ENCODE peak calls at places on chromosomes 6 and 20, in four cellular contexts. H is hepatocyte; Y is fibroblast of lung; A is CD8-positive, alpha-beta T cell. B is an unnamed sample.

GRCh38 chr6:51336185-51336584 is 517.5 kb downstream of the TFAP2B start:
- DNase-seq in Y (no peak), A (no peak), H (no peak), B (no peak)

GRCh38 chr6:124812067-124812466 is 150.2 kb upstream of the RNF217 start:
- DNase-seq in H (peak), A (no peak), Y (no peak), B (no peak)

GRCh38 chr6:166989427-166990034 is 9.7 kb upstream of the CEP43 start:
- DNase-seq in Y (peak), H (peak), A (peak), B (no peak)

GRCh38 chr6:97440590-97441176 is 157.7 kb upstream of the MMS22L start:
- DNase-seq in H (peak), Y (peak), A (no peak), B (peak)

GRCh38 chr6:111254779-111255166 is 167.5 kb downstream of the SLC16A10 start:
- DNase-seq in H (no peak), Y (no peak), A (no peak), B (no peak)

GRCh38 chr20:52083627-52084232 is 107.8 kb downstream of the ZFP64 start:
- DNase-seq in A (peak), H (peak), Y (peak), B (peak)

GRCh38 chr6:133756046-133756445 is 132.9 kb upstream of the TCF21 start:
- DNase-seq in A (no peak), H (no peak), Y (peak), B (no peak)

GRCh38 chr6:16840291-16840690 is 79.0 kb upstream of the ATXN1 start:
- DNase-seq in H (no peak), Y (no peak), A (no peak), B (no peak)

GRCh38 chr20:34680586-34680985 is 3.7 kb upstream of the PIGU start:
- DNase-seq in H (no peak), A (no peak), Y (no peak), B (no peak)

GRCh38 chr6:96391776-96392175 is 129.8 kb upstream of the UFL1 start:
- DNase-seq in Y (peak), H (peak), A (no peak), B (peak)

GRCh38 chr6:126017668-126018067 is 31.3 kb downstream of the TRMT11 start:
- DNase-seq in H (no peak), A (no peak), Y (no peak), B (no peak)

GRCh38 chr6:32941412-32941784 is 570 bp upstream of the HLA-DMB start:
- DNase-seq in Y (no peak), H (no peak), A (peak), B (no peak)

GRCh38 chr6:13470240-13471140 is 16.9 kb downstream of the GFOD1 start:
- DNase-seq in Y (no peak), H (no peak), A (no peak), B (peak)

GRCh38 chr6:1322725-1323219 is 10.9 kb downstream of the FOXQ1 start:
- DNase-seq in Y (peak), A (no peak), H (peak), B (no peak)

GRCh38 chr20:46784450-46785127 is 75.1 kb downstream of the SLC2A10 start:
- DNase-seq in H (no peak), A (no peak), Y (peak), B (no peak)

GRCh38 chr6:44829811-44830210 is 442.3 kb downstream of the CDC5L start:
- DNase-seq in Y (no peak), H (no peak), A (no peak), B (no peak)

GRCh38 chr6:56643379-56644089 is 845 bp upstream of the DST start:
- DNase-seq in A (no peak), Y (no peak), H (no peak), B (no peak)

GRCh38 chr6:81938991-81939773 is 186.7 kb upstream of the TENT5A start:
- DNase-seq in Y (peak), A (no peak), H (no peak), B (no peak)

GRCh38 chr6:169233832-169234231 is 19.8 kb downstream of the THBS2 start:
- DNase-seq in H (no peak), A (no peak), Y (no peak), B (no peak)

GRCh38 chr6:134416501-134417154 is 98.7 kb upstream of the SGK1 start:
- DNase-seq in A (no peak), H (no peak), Y (peak), B (no peak)

GRCh38 chr6:164455835-164456234 is 853.6 kb downstream of the C6orf118 start:
- DNase-seq in H (no peak), A (no peak), Y (no peak), B (no peak)

GRCh38 chr6:27157461-27158315 is 89.8 kb upstream of the PRSS16 start:
- DNase-seq in A (peak), H (peak), Y (peak), B (peak)

GRCh38 chr6:51349866-51350265 is 531.2 kb downstream of the TFAP2B start:
- DNase-seq in H (no peak), Y (no peak), A (no peak), B (no peak)

GRCh38 chr20:53755733-53756523 is 162.3 kb upstream of the ZNF217 start:
- DNase-seq in H (no peak), A (no peak), Y (no peak), B (no peak)

GRCh38 chr6:56101141-56101553 is 146.2 kb downstream of the COL21A1 start:
- DNase-seq in A (no peak), H (peak), Y (peak), B (no peak)

GRCh38 chr6:2714359-2714895 is 36.3 kb downstream of the MYLK4 start:
- DNase-seq in H (no peak), A (no peak), Y (peak), B (no peak)

GRCh38 chr6:64224819-64225218 is 589.2 kb downstream of the PHF3 start:
- DNase-seq in H (no peak), Y (no peak), A (no peak), B (peak)

DNA sequence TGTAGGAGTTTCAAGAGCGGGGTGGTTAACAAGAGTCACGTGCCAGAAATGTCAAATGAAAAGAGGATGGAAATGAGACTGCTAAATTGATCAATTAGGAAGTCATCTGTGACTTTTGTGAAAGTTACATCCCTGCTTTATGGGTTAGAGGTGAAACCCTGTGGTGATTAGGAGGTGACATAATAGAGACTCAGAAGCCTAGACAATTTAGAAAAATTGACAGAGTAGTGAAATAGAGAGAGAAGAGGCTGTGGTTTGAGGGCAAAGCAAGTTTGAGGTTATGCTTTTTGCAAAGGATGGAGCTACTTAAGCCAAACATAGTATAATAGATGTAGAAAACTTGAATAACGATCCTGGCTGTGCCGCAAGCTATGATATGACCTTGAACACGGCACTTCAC is 71.8 kb downstream of the IMPG1 start:
- DNase-seq in H (no peak), Y (no peak), A (no peak), B (no peak)
- TF ChIP-seq CTCF in H (no peak), Y (no peak), A (no peak), B (no peak)

GRCh38 chr20:58447733-58448391 is 58.8 kb downstream of the VAPB start:
- DNase-seq in Y (peak), H (peak), A (peak), B (peak)

GRCh38 chr20:58449703-58450138 is 60.7 kb downstream of the VAPB start:
- DNase-seq in Y (no peak), A (no peak), H (no peak), B (peak)

GRCh38 chr20:58450259-58450658 is 61.2 kb downstream of the VAPB start:
- DNase-seq in Y (no peak), A (no peak), H (no peak), B (no peak)

GRCh38 chr20:58446938-58447265 is 57.9 kb downstream of the VAPB start:
- DNase-seq in A (no peak), H (no peak), Y (no peak), B (no peak)

GRCh38 chr20:58448958-58449357 is 59.9 kb downstream of the VAPB start:
- DNase-seq in Y (no peak), H (no peak), A (no peak), B (no peak)
- TF ChIP-seq CTCF in Y (no peak), H (no peak), A (no peak), B (no peak)

GRCh38 chr6:40997256-40997957 is 41.6 kb downstream of the UNC5CL start:
- DNase-seq in Y (peak), A (no peak), H (peak), B (no peak)

GRCh38 chr6:41000248-41000647 is 38.8 kb downstream of the UNC5CL start:
- DNase-seq in A (no peak), H (no peak), Y (no peak), B (no peak)

GRCh38 chr6:41002168-41002567 is 36.9 kb downstream of the UNC5CL start:
- DNase-seq in Y (no peak), A (no peak), H (no peak), B (no peak)

GRCh38 chr6:40998661-40999060 is 40.4 kb downstream of the UNC5CL start:
- DNase-seq in A (no peak), H (no peak), Y (no peak), B (no peak)

GRCh38 chr6:40999498-41000070 is 39.4 kb downstream of the UNC5CL start:
- DNase-seq in H (peak), Y (peak), A (no peak), B (no peak)
- TF ChIP-seq CTCF in H (peak), Y (peak), A (no peak), B (no peak)

GRCh38 chr20:23583526-23583925 is 15.2 kb upstream of the CST9L start:
- DNase-seq in Y (no peak), A (no peak), H (no peak), B (no peak)

GRCh38 chr20:23585449-23585807 is 17.1 kb upstream of the CST9L start:
- DNase-seq in H (peak), Y (no peak), A (no peak), B (no peak)

GRCh38 chr20:23586735-23587525 is 18.6 kb upstream of the CST9L start:
- DNase-seq in Y (no peak), H (peak), A (no peak), B (no peak)

GRCh38 chr20:23585808-23586734 is 17.8 kb upstream of the CST9L start:
- DNase-seq in A (no peak), H (peak), Y (no peak), B (no peak)

GRCh38 chr20:23584434-23585199 is 16.3 kb upstream of the CST9L start:
- DNase-seq in A (no peak), Y (no peak), H (peak), B (no peak)
- TF ChIP-seq CTCF in A (no peak), Y (no peak), H (no peak), B (no peak)

B was measured in glutamatergic neuron.